ENCODE peak calls at places on chromosomes 13 and 19, in ten cellular contexts. K is fibroblast of mammary gland; G is fibroblast of the conjunctiva; X is uterus; I is adrenal gland; H is neural crest cell; Z is ELR; S is Caco-2; D is activated CD4-positive, alpha-beta T cell treated with anti-CD3 and anti-CD28 coated beads, Interleukin-2, amount 10 ng/mL, durations not matched to agents 7 days and 5 days; R is AG20443. P is an unnamed sample.

GRCh38 chr19:17390665-17391370 is 3.2 kb downstream of the CCDC194 start:
- DNase-seq in K (peak; percentile 80), G (peak; percentile 75), X (peak; percentile 90), I (peak; percentile 95), H (peak; percentile 89), Z (peak; percentile 94), S (peak; percentile 93), D (peak; percentile 88), R (peak; percentile 99), P (peak; percentile 51)

GRCh38 chr13:113840541-113841354 is 23.1 kb downstream of the GAS6 start:
- DNase-seq in K (no peak), G (no peak), X (no peak), I (no peak), H (no peak), Z (no peak), S (no peak), D (no peak), R (no peak), P (no peak)

GRCh38 chr13:40377783-40378182 is 288.7 kb downstream of the FOXO1 start:
- DNase-seq in K (peak; percentile 87), G (no peak), X (no peak), I (no peak), H (no peak), Z (peak; percentile 7), S (no peak), D (no peak), R (peak; percentile 80), P (no peak)

GRCh38 chr13:98366959-98367358 is 189.9 kb upstream of the RNF113B start:
- DNase-seq in K (no peak), G (no peak), X (no peak), I (no peak), H (no peak), Z (no peak), S (no peak), D (no peak), R (no peak), P (no peak)

GRCh38 chr13:62357887-62358645 is 942.4 kb upstream of the PCDH20 start:
- DNase-seq in K (peak; percentile 51), G (peak; percentile 50), X (no peak), I (no peak), H (peak; percentile 13), Z (peak; percentile 79), S (peak; percentile 77), D (no peak), R (no peak), P (no peak)

GRCh38 chr19:51179297-51179696 is 37.2 kb downstream of the SIGLEC7 start:
- DNase-seq in K (no peak), G (no peak), X (no peak), I (no peak), H (no peak), Z (no peak), S (no peak), D (no peak), R (no peak), P (no peak)

GRCh38 chr19:17580470-17581000 is 25.1 kb downstream of the COLGALT1 start:
- DNase-seq in K (no peak), G (no peak), X (no peak), I (no peak), H (no peak), Z (no peak), S (no peak), D (no peak), R (peak; percentile 10), P (no peak)

GRCh38 chr13:26017196-26017921 is 34.5 kb downstream of the SHISA2 start:
- DNase-seq in K (no peak), G (no peak), X (no peak), I (no peak), H (no peak), Z (no peak), S (no peak), D (no peak), R (no peak), P (no peak)

GRCh38 chr19:2041686-2042484 is 9.2 kb downstream of the MKNK2 start:
- DNase-seq in K (peak; percentile 90), G (peak; percentile 86), X (peak; percentile 99), I (peak; percentile 99), H (peak; percentile 88), Z (peak; percentile 88), S (peak; percentile 86), D (peak; percentile 99), R (peak; percentile 89), P (peak; percentile 75)

GRCh38 chr13:50911051-50911690 is 1.6 kb downstream of the RNASEH2B start:
- DNase-seq in K (peak; percentile 41), G (no peak), X (no peak), I (no peak), H (no peak), Z (peak; percentile 16), S (no peak), D (no peak), R (no peak), P (no peak)

GRCh38 chr19:48403606-48404005 is 10.1 kb downstream of the GRIN2D start:
- DNase-seq in K (peak; percentile 61), G (no peak), X (no peak), I (peak; percentile 66), H (no peak), Z (peak; percentile 76), S (peak; percentile 81), D (peak; percentile 65), R (peak; percentile 58), P (no peak)

GRCh38 chr13:99995503-99996176 is 14.1 kb downstream of the ZIC2 start:
- DNase-seq in K (no peak), G (no peak), X (no peak), I (no peak), H (no peak), Z (no peak), S (no peak), D (no peak), R (no peak), P (no peak)

GRCh38 chr19:44577566-44577874 is 35.8 kb upstream of the IGSF23 start:
- DNase-seq in K (no peak), G (no peak), X (no peak), I (no peak), H (no peak), Z (no peak), S (no peak), D (no peak), R (no peak), P (no peak)

GRCh38 chr13:50230365-50230978 is 215.2 kb downstream of the KCNRG start:
- DNase-seq in K (peak; percentile 83), G (peak; percentile 20), X (no peak), I (no peak), H (no peak), Z (no peak), S (no peak), D (no peak), R (no peak), P (no peak)

GRCh38 chr19:17303940-17304267 is 679 bp upstream of the ABHD8 start:
- DNase-seq in K (peak; percentile 40), G (no peak), X (no peak), I (peak; percentile 62), H (no peak), Z (no peak), S (no peak), D (no peak), R (no peak), P (no peak)

GRCh38 chr19:58182577-58182988 is 278 bp upstream of the ZNF274 start:
- DNase-seq in K (no peak), G (no peak), X (no peak), I (no peak), H (no peak), Z (no peak), S (no peak), D (peak; percentile 90), R (peak; percentile 92), P (peak; percentile 70)

GRCh38 chr19:17389957-17390664 is 3.9 kb downstream of the CCDC194 start:
- DNase-seq in K (no peak), G (no peak), X (no peak), I (no peak), H (peak; percentile 26), Z (no peak), S (no peak), D (no peak), R (no peak), P (no peak)

P was measured in NCI-H2029 treated with DMSO at 0.1 percent for 48 hours.